ENCODE peak calls at places on chromosome 10, in six cellular contexts. N is fibroblast of lung; S is mucosa of descending colon; W is transverse colon; O is CD8-positive, alpha-beta T cell; L is sigmoid colon. E is an unnamed sample.

GRCh38 chr10:130159395-130159794 is 23.2 kb downstream of the GLRX3 start:
- DNase-seq in W (no peak), L (no peak), O (no peak), N (no peak), S (no peak), E (no peak)

GRCh38 chr10:79380125-79380917 is 33.1 kb downstream of the PPIF start:
- DNase-seq in S (peak), N (peak), L (peak), W (peak), O (peak), E (peak)

GRCh38 chr10:131842351-131843088 is 58.3 kb upstream of the PPP2R2D start:
- DNase-seq in N (no peak), L (peak), W (no peak), O (no peak), S (no peak), E (no peak)

GRCh38 chr10:17138450-17139062 is 8.9 kb upstream of the CUBN start:
- DNase-seq in S (no peak), L (no peak), W (no peak), O (no peak), N (peak), E (no peak)

GRCh38 chr10:78664929-78665525 is 403.7 kb upstream of the ZMIZ1 start:
- DNase-seq in L (no peak), N (peak), O (no peak), S (no peak), W (no peak), E (peak)

GRCh38 chr10:118161434-118161833 is 114.7 kb upstream of the RAB11FIP2 start:
- DNase-seq in N (no peak), S (no peak), O (no peak), L (no peak), W (no peak), E (no peak)

GRCh38 chr10:30436200-30436599 is 2.2 kb downstream of the MAP3K8 start:
- DNase-seq in O (no peak), L (peak), N (peak), S (peak), W (peak), E (peak)

GRCh38 chr10:126519188-126519587 is 130.9 kb upstream of the ADAM12 start:
- DNase-seq in W (no peak), L (no peak), O (no peak), S (no peak), N (no peak), E (no peak)

GRCh38 chr10:119737827-119738226 is 12.0 kb downstream of the INPP5F start:
- DNase-seq in W (peak), N (peak), L (no peak), O (no peak), S (no peak), E (peak)
- H3K4me3 ChIP-seq in W (no peak), N (no peak), L (no peak), O (no peak), S (no peak), E (no peak)

GRCh38 chr10:602391-603005 is 87.0 kb downstream of the DIP2C start:
- DNase-seq in O (no peak), S (peak), L (no peak), N (no peak), W (no peak), E (no peak)
- TF ChIP-seq CTCF in O (no peak), S (no peak), L (no peak), N (no peak), W (no peak), E (no peak)

GRCh38 chr10:73909716-73910115 is 1.2 kb upstream of the PLAU start:
- DNase-seq in L (no peak), W (no peak), O (no peak), N (no peak), S (no peak), E (no peak)
- H3K4me3 ChIP-seq in L (no peak), W (no peak), O (no peak), N (no peak), S (no peak), E (no peak)

GRCh38 chr10:3239920-3240909 is 67.6 kb upstream of the PITRM1 start:
- DNase-seq in S (no peak), W (no peak), N (no peak), L (no peak), O (no peak), E (no peak)
- TF ChIP-seq CTCF in S (no peak), W (no peak), N (no peak), L (no peak), O (peak), E (no peak)

GRCh38 chr10:117130346-117130745 is 7.7 kb downstream of the VAX1 start:
- DNase-seq in N (no peak), S (no peak), O (no peak), W (no peak), L (no peak), E (no peak)
- H3K4me3 ChIP-seq in N (no peak), S (no peak), O (no peak), W (no peak), L (no peak), E (no peak)